ENCODE peak calls at places on chromosomes 7 and 10, in six cellular contexts. M is fibroblast of lung, Q is colonic mucosa, S is spleen, G is astrocyte, D is ovary. N is an unnamed sample. For H3K4me1, the result is how much of the 10 kb centered on the place peaks cover.

GRCh38 chr10:28367865-28368541 is 65.1 kb upstream of the MPP7 start:
- DNase-seq in M (peak), Q (peak), S (peak), G (no peak), D (no peak), N (no peak)

GRCh38 chr10:3853016-3853415 is 68.0 kb upstream of the KLF6 start:
- DNase-seq in M (no peak), Q (no peak), S (peak), G (no peak), D (no peak), N (no peak)

GRCh38 chr7:7443951-7444350 is 91.7 kb downstream of the COL28A1 start:
- DNase-seq in M (no peak), Q (no peak), S (no peak), G (no peak), D (no peak), N (no peak)

GRCh38 chr10:34941471-34942357 is 126.6 kb upstream of the PARD3 start:
- DNase-seq in M (peak), Q (no peak), S (no peak), G (peak), D (no peak), N (no peak)

GRCh38 chr10:3745582-3745981 is 39.4 kb downstream of the KLF6 start:
- DNase-seq in M (no peak), Q (no peak), S (no peak), G (no peak), D (no peak), N (no peak)

GRCh38 chr7:98293746-98294145 is 12.3 kb downstream of the BRI3 start:
- DNase-seq in M (no peak), Q (no peak), S (no peak), G (no peak), D (no peak), N (no peak)

GRCh38 chr10:103476046-103476768 is 2.8 kb downstream of the CALHM3 start:
- DNase-seq in M (no peak), Q (no peak), S (no peak), G (no peak), D (no peak), N (no peak)

GRCh38 chr10:57113545-57113944 is 752.5 kb upstream of the ZWINT start:
- DNase-seq in M (no peak), Q (no peak), S (no peak), G (no peak), D (no peak), N (no peak)

GRCh38 chr10:77361426-77361825 is 276.2 kb downstream of the KCNMA1 start:
- DNase-seq in M (no peak), Q (no peak), S (no peak), G (no peak), D (no peak), N (no peak)

GRCh38 chr7:118158766-118159165 is 25.2 kb upstream of the LSM8 start:
- DNase-seq in M (no peak), Q (no peak), S (no peak), G (no peak), D (no peak), N (no peak)

GRCh38 chr10:124356706-124357582 is 61.8 kb downstream of the OAT start:
- DNase-seq in M (no peak), Q (no peak), S (peak), G (no peak), D (no peak), N (no peak)

GRCh38 chr10:21431799-21432198 is 93.7 kb downstream of the SKIDA1 start:
- DNase-seq in M (no peak), Q (no peak), S (no peak), G (no peak), D (no peak), N (no peak)

GRCh38 chr7:134874407-134874806 is 95.0 kb downstream of the CALD1 start:
- DNase-seq in M (no peak), Q (no peak), S (no peak), G (no peak), D (no peak), N (no peak)

GRCh38 chr7:22718200-22718711 is 8.7 kb upstream of the IL6 start:
- DNase-seq in M (peak), Q (no peak), S (no peak), G (peak), D (no peak), N (no peak)

GRCh38 chr10:53619678-53620077 is 847.1 kb upstream of the MBL2 start:
- DNase-seq in M (peak), Q (no peak), S (no peak), G (peak), D (no peak), N (no peak)

GRCh38 chr7:108455833-108456677 is at the start of gene NRCAM:
- DNase-seq in M (peak), Q (no peak), S (peak), G (peak), D (peak), N (no peak)

GRCh38 chr10:1947464-1948043 is 210.2 kb upstream of the ADARB2 start:
- DNase-seq in M (no peak), Q (no peak), S (no peak), G (no peak), D (no peak), N (no peak)

GRCh38 chr10:98312349-98312748 is 44.4 kb upstream of the LOXL4 start:
- DNase-seq in M (peak), Q (no peak), S (no peak), G (peak), D (no peak), N (no peak)

GRCh38 chr10:26790596-26790995 is 70.2 kb downstream of the ABI1 start:
- DNase-seq in M (peak), Q (no peak), S (no peak), G (peak), D (no peak), N (no peak)

GRCh38 chr10:110364531-110364937 is 59.8 kb upstream of the SMNDC1 start:
- DNase-seq in M (no peak), Q (no peak), S (no peak), G (no peak), D (no peak), N (no peak)

GRCh38 chr7:149558149-149558861 is 60.7 kb upstream of the ZNF746 start:
- DNase-seq in M (peak), Q (no peak), S (no peak), G (peak), D (no peak), N (no peak)

GRCh38 chr10:51074238-51075028 is at the start of gene PRKG1:
- DNase-seq in M (peak), Q (peak), S (peak), G (peak), D (peak), N (peak)

GRCh38 chr7:44290250-44290616 is 35.2 kb downstream of the CAMK2B start:
- DNase-seq in M (no peak), Q (no peak), S (peak), G (no peak), D (no peak), N (peak)

GRCh38 chr7:70113543-70113942 is 515.3 kb downstream of the AUTS2 start:
- DNase-seq in M (peak), Q (no peak), S (no peak), G (peak), D (no peak), N (no peak)
- TF ChIP-seq CTCF in M (no peak), Q (no peak), S (no peak), G (no peak), D (no peak), N (no peak)

GRCh38 chr10:122490786-122491680 is 29.7 kb downstream of the HTRA1 start:
- DNase-seq in M (peak), Q (no peak), S (no peak), G (peak), D (peak), N (no peak)

GRCh38 chr10:122493761-122494160 is 32.4 kb downstream of the HTRA1 start:
- DNase-seq in M (no peak), Q (no peak), S (no peak), G (no peak), D (no peak), N (no peak)

GRCh38 chr10:122492955-122493597 is 31.7 kb downstream of the HTRA1 start:
- DNase-seq in M (peak), Q (no peak), S (no peak), G (no peak), D (peak), N (no peak)

GRCh38 chr10:122490268-122490667 is 28.9 kb downstream of the HTRA1 start:
- DNase-seq in M (peak), Q (no peak), S (no peak), G (peak), D (no peak), N (no peak)

DNA sequence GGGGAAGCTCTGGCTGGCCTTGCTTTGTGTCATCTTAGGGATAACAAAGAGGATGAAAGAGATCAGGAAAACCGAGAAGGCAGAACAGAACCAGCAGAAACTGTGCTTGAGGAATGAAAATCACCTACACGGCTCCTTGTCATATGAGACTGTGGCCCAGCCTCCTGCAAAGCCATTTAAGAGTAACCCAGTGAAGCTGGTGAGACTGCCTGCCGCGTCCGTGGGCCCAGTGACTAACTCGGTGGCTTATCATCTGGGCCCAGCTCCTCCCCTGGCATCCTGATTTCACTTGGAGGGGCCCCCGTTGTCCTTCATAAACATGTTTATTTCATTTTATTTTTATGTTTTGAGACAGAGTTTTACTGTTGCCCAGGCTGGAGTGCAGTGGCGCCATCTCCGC is 30.7 kb downstream of the HTRA1 start:
- DNase-seq in M (peak), Q (no peak), S (no peak), G (no peak), D (no peak), N (no peak)
- H3K27ac ChIP-seq in M (no peak), Q (no peak), S (no peak), G (no peak), D (peak), N (no peak)

GRCh38 chr10:43060291-43060690 is 16.6 kb upstream of the RET start:
- DNase-seq in M (no peak), Q (no peak), S (peak), G (no peak), D (no peak), N (no peak)
- H3K4me1 ChIP-seq in M (under half), Q (under half), S (under half), G (under half), D (under half), N (under half)

GRCh38 chr7:76407718-76408117 is 1.8 kb downstream of the SSC4D start:
- DNase-seq in M (no peak), Q (no peak), S (no peak), G (no peak), D (no peak), N (no peak)
- TF ChIP-seq CTCF in M (no peak), Q (no peak), S (no peak), G (no peak), D (no peak), N (no peak)

N was measured in right atrium auricular region.